ENCODE peak calls at places on chromosomes 4 and X, in six cellular contexts. Q is ACHN; Y is non-pigmented ciliary epithelial cell; G is heart right ventricle; K is activated naive CD4-positive, alpha-beta T cell treated with anti-CD3 and anti-CD28 coated beads for 36 hours; E is A549. V is an unnamed sample.

GRCh38 chr4:46124773-46125172 is 919 bp upstream of the GABRG1 start:
- DNase-seq in Q (no peak), Y (no peak), G (no peak), K (no peak), E (no peak), V (no peak)

GRCh38 chrX:129876734-129877395 is 29.1 kb upstream of the UTP14A start:
- DNase-seq in Q (peak; percentile 25), Y (peak; percentile 36), G (no peak), K (no peak), E (peak; percentile 42), V (peak; percentile 53)

GRCh38 chr4:1367230-1367935 is 20.4 kb downstream of the UVSSA start:
- DNase-seq in Q (no peak), Y (no peak), G (no peak), K (no peak), E (no peak), V (no peak)

GRCh38 chrX:51893931-51894696 is 691 bp downstream of the MAGED1 start:
- DNase-seq in Q (peak; percentile 11), Y (no peak), G (no peak), K (peak; percentile 17), E (peak; percentile 7), V (peak; percentile 47)

GRCh38 chr4:98938386-98938785 is 9.5 kb upstream of the EIF4E start:
- DNase-seq in Q (peak; percentile 41), Y (peak; percentile 13), G (no peak), K (peak; percentile 5), E (no peak), V (peak; percentile 65)

GRCh38 chr4:148151797-148152196 is 290.4 kb downstream of the NR3C2 start:
- DNase-seq in Q (no peak), Y (no peak), G (no peak), K (no peak), E (no peak), V (no peak)

GRCh38 chr4:20087512-20087911 is 164.2 kb upstream of the SLIT2 start:
- DNase-seq in Q (no peak), Y (no peak), G (no peak), K (no peak), E (no peak), V (no peak)

GRCh38 chr4:112840061-112840460 is 203.1 kb downstream of the LARP7 start:
- DNase-seq in Q (peak; percentile 67), Y (peak; percentile 42), G (no peak), K (no peak), E (peak; percentile 19), V (peak; percentile 36)

GRCh38 chrX:15244421-15244820 is 25.5 kb downstream of the ASB9 start:
- DNase-seq in Q (no peak), Y (no peak), G (no peak), K (no peak), E (no peak), V (no peak)

GRCh38 chr4:53583513-53583912 is 7.8 kb downstream of the LNX1 start:
- DNase-seq in Q (no peak), Y (no peak), G (no peak), K (no peak), E (no peak), V (no peak)

GRCh38 chr4:7299051-7299907 is 106.9 kb downstream of the SORCS2 start:
- DNase-seq in Q (no peak), Y (no peak), G (no peak), K (no peak), E (no peak), V (no peak)

GRCh38 chrX:9519546-9520210 is 54.8 kb downstream of the TBL1X start:
- DNase-seq in Q (no peak), Y (no peak), G (no peak), K (no peak), E (no peak), V (peak; percentile 62)

GRCh38 chr4:27463816-27464215 is 603.2 kb downstream of the STIM2 start:
- DNase-seq in Q (peak; percentile 32), Y (peak; percentile 60), G (no peak), K (no peak), E (peak; percentile 1), V (peak; percentile 73)

GRCh38 chrX:115357316-115357715 is 67.8 kb downstream of the LUZP4 start:
- DNase-seq in Q (no peak), Y (no peak), G (no peak), K (no peak), E (no peak), V (peak; percentile 64)

V was measured in fibroblast of the aortic adventitia.